ENCODE peak calls at places on chromosome 17, in five cellular contexts. A is retina; N is stimulated activated CD4-positive, alpha-beta T cell treated with anti-CD3 and anti-CD28 coated beads, Interleukin-4, amount 100 ng/mL, for 1 hour; P is GM12865; Y is Karpas-422. E is an unnamed sample.

GRCh38 chr17:41519501-41520224 is 973 bp upstream of the KRT15 start:
- DNase-seq in P (no peak), N (no peak), Y (no peak), A (no peak), E (no peak)

GRCh38 chr17:40490289-40490853 is 11.1 kb downstream of the TNS4 start:
- DNase-seq in Y (no peak), A (peak; percentile 48), P (no peak), N (peak; percentile 34), E (peak; percentile 52)

GRCh38 chr17:31391496-31391949 is at the start of gene RAB11FIP4:
- DNase-seq in A (no peak), Y (no peak), N (peak; percentile 18), P (no peak), E (no peak)

GRCh38 chr17:1573932-1574696 is 11.5 kb upstream of the PITPNA start:
- DNase-seq in N (peak; percentile 67), Y (peak; percentile 92), P (peak; percentile 86), A (peak; percentile 74), E (peak; percentile 76)

GRCh38 chr17:40316571-40317344 is 7.8 kb downstream of the RARA start:
- DNase-seq in P (no peak), N (no peak), Y (no peak), A (peak; percentile 81), E (peak; percentile 90)

GRCh38 chr17:45813051-45813731 is 29.1 kb downstream of the CRHR1 start:
- DNase-seq in Y (no peak), N (no peak), A (peak; percentile 68), P (no peak), E (no peak)

GRCh38 chr17:45791935-45792334 is 7.8 kb downstream of the CRHR1 start:
- DNase-seq in A (no peak), N (no peak), P (no peak), Y (no peak), E (no peak)

GRCh38 chr17:56902350-56902749 is 11.5 kb downstream of the TRIM25 start:
- DNase-seq in N (no peak), P (no peak), A (no peak), Y (no peak), E (peak; percentile 93)

GRCh38 chr17:58577696-58578095 is 63.3 kb upstream of the MTMR4 start:
- DNase-seq in P (peak; percentile 81), Y (peak; percentile 67), A (peak; percentile 40), N (peak; percentile 41), E (peak; percentile 51)

GRCh38 chr17:80826955-80827645 is 164.5 kb upstream of the CHMP6 start:
- DNase-seq in N (peak; percentile 1), Y (no peak), A (no peak), P (no peak), E (peak; percentile 98)

GRCh38 chr17:40542562-40543411 is 22.5 kb downstream of the CCR7 start:
- DNase-seq in P (peak; percentile 81), Y (no peak), N (peak; percentile 43), A (peak; percentile 66), E (peak; percentile 89)

GRCh38 chr17:77735341-77736206 is 222.9 kb upstream of the TNRC6C start:
- DNase-seq in P (no peak), N (no peak), Y (no peak), A (peak; percentile 73), E (no peak)

GRCh38 chr17:78528541-78528940 is 48.7 kb downstream of the DNAH17 start:
- DNase-seq in P (no peak), Y (peak; percentile 51), N (no peak), A (no peak), E (no peak)

GRCh38 chr17:44865921-44866320 is 18.2 kb downstream of the HIGD1B start:
- DNase-seq in N (no peak), Y (no peak), P (no peak), A (no peak), E (peak; percentile 37)

GRCh38 chr17:80692931-80693467 is 148.4 kb downstream of the RPTOR start:
- DNase-seq in A (no peak), P (no peak), Y (no peak), N (no peak), E (no peak)

GRCh38 chr17:17183744-17184143 is 22.4 kb downstream of the PLD6 start:
- DNase-seq in N (no peak), P (no peak), Y (no peak), A (no peak), E (no peak)

GRCh38 chr17:29615048-29615385 is 7.7 kb downstream of the CORO6 start:
- DNase-seq in P (no peak), N (no peak), A (no peak), Y (peak; percentile 59), E (peak; percentile 35)

E was measured in EL.